ENCODE peak calls at places on chromosomes 6 and 20, in seven cellular contexts. D is AG09319, O is sigmoid colon, T is heart right ventricle, B is foreskin fibroblast, H is pancreas, Y is GM20000. I is an unnamed sample.

GRCh38 chr6:170082531-170083187 is 208.2 kb downstream of the DLL1 start:
- DNase-seq in T (peak), D (no peak), H (no peak), O (no peak), B (no peak), Y (no peak), I (no peak)

GRCh38 chr6:6893701-6894100 is 214.1 kb upstream of the RREB1 start:
- DNase-seq in O (no peak), H (no peak), B (no peak), T (no peak), Y (no peak), D (no peak), I (no peak)

GRCh38 chr20:1301031-1301529 is 27.9 kb downstream of the SDCBP2 start:
- DNase-seq in D (no peak), O (peak), B (peak), H (no peak), Y (no peak), T (no peak), I (peak)

GRCh38 chr20:47295921-47296426 is 60.5 kb downstream of the ZMYND8 start:
- DNase-seq in D (no peak), T (no peak), B (no peak), H (no peak), O (no peak), Y (no peak), I (peak)

GRCh38 chr20:17533396-17533795 is 2.2 kb upstream of the BFSP1 start:
- DNase-seq in T (no peak), O (no peak), D (no peak), H (no peak), Y (peak), B (peak), I (peak)

GRCh38 chr6:166145751-166146150 is 21.9 kb downstream of the TBXT start:
- DNase-seq in B (no peak), H (no peak), Y (no peak), D (no peak), T (no peak), O (no peak), I (no peak)

GRCh38 chr6:122347251-122347650 is 52.2 kb upstream of the HSF2 start:
- DNase-seq in B (no peak), O (no peak), H (no peak), T (no peak), Y (no peak), D (no peak), I (no peak)

GRCh38 chr6:27775796-27776184 is 136.4 kb downstream of the OR2B2 start:
- DNase-seq in O (no peak), T (no peak), D (no peak), H (no peak), B (no peak), Y (no peak), I (no peak)

GRCh38 chr20:24935140-24935539 is 13.9 kb upstream of the CST7 start:
- DNase-seq in B (no peak), O (peak), D (no peak), T (no peak), H (peak), Y (no peak), I (no peak)

GRCh38 chr20:36149469-36149868 is 5.1 kb upstream of the EPB41L1 start:
- DNase-seq in H (no peak), D (no peak), B (no peak), O (no peak), Y (no peak), T (peak), I (no peak)

GRCh38 chr6:73586416-73586974 is 65.7 kb upstream of the EEF1A1 start:
- DNase-seq in D (no peak), T (no peak), O (no peak), Y (no peak), B (peak), H (no peak), I (peak)

GRCh38 chr20:49199729-49200293 is 11.7 kb upstream of the STAU1 start:
- DNase-seq in T (no peak), Y (no peak), D (no peak), H (no peak), B (no peak), O (peak), I (no peak)

GRCh38 chr20:62244644-62245108 is 6.4 kb downstream of the OSBPL2 start:
- DNase-seq in H (peak), O (no peak), Y (no peak), T (no peak), B (no peak), D (no peak), I (no peak)

GRCh38 chr6:13384506-13384905 is 56.2 kb upstream of the TBC1D7 start:
- DNase-seq in H (no peak), B (no peak), D (no peak), Y (no peak), O (no peak), T (no peak), I (no peak)

GRCh38 chr6:13711384-13711725 is 280 bp downstream of the RANBP9 start:
- DNase-seq in B (no peak), Y (no peak), D (no peak), H (no peak), T (no peak), O (no peak), I (no peak)

GRCh38 chr20:38628580-38629470 is 27.2 kb downstream of the ARHGAP40 start:
- DNase-seq in T (no peak), O (no peak), Y (no peak), B (no peak), D (no peak), H (no peak), I (no peak)

GRCh38 chr6:111200823-111201134 is 113.5 kb downstream of the SLC16A10 start:
- DNase-seq in Y (no peak), B (no peak), O (no peak), D (no peak), H (no peak), T (no peak), I (no peak)

GRCh38 chr20:58135441-58136170 is 92.8 kb downstream of the ANKRD60 start:
- DNase-seq in O (peak), D (no peak), Y (no peak), H (no peak), B (no peak), T (no peak), I (no peak)

GRCh38 chr6:65182681-65183080 is 524.3 kb downstream of the EYS start:
- DNase-seq in B (no peak), H (peak), Y (no peak), T (no peak), D (no peak), O (no peak), I (peak)

GRCh38 chr6:158892266-158892665 is 73.1 kb upstream of the EZR start:
- DNase-seq in Y (no peak), B (no peak), T (no peak), H (no peak), D (no peak), O (no peak), I (no peak)

GRCh38 chr6:92989656-92990055 is 429.7 kb downstream of the EPHA7 start:
- DNase-seq in O (no peak), T (no peak), H (no peak), D (no peak), B (no peak), Y (no peak), I (peak)

GRCh38 chr20:44309763-44310663 is 989 bp downstream of the FITM2 start:
- DNase-seq in D (peak), B (peak), Y (no peak), T (peak), O (no peak), H (no peak), I (peak)

GRCh38 chr20:14114049-14114448 is 118.7 kb downstream of the MACROD2 start:
- DNase-seq in O (no peak), D (no peak), T (no peak), Y (no peak), H (no peak), B (no peak), I (no peak)

GRCh38 chr6:110491644-110492317 is 15.4 kb upstream of the SLC22A16 start:
- DNase-seq in T (no peak), O (no peak), H (no peak), Y (no peak), B (peak), D (no peak), I (peak)

GRCh38 chr6:2434116-2434515 is 188.7 kb upstream of the GMDS start:
- DNase-seq in T (no peak), D (no peak), Y (no peak), O (no peak), B (no peak), H (no peak), I (no peak)

GRCh38 chr6:34521463-34522288 is 34.5 kb downstream of the SPDEF start:
- DNase-seq in H (no peak), D (no peak), T (no peak), O (no peak), Y (no peak), B (no peak), I (no peak)

GRCh38 chr6:108454356-108454755 is 106.4 kb upstream of the FOXO3 start:
- DNase-seq in T (no peak), H (no peak), O (no peak), B (no peak), Y (no peak), D (no peak), I (no peak)

GRCh38 chr6:123022980-123023379 is 26.9 kb downstream of the CLVS2 start:
- DNase-seq in O (no peak), H (no peak), B (no peak), Y (no peak), D (no peak), T (no peak), I (peak)

GRCh38 chr6:108714012-108714773 is 134.0 kb upstream of the ARMC2 start:
- DNase-seq in H (no peak), B (peak), O (peak), Y (no peak), T (peak), D (no peak), I (peak)

GRCh38 chr6:169866668-169867521 is 115.5 kb downstream of the ERMARD start:
- DNase-seq in Y (no peak), B (no peak), T (no peak), H (no peak), D (no peak), O (peak), I (no peak)

GRCh38 chr20:41072099-41072798 is 43.6 kb downstream of the TOP1 start:
- DNase-seq in T (peak), H (no peak), O (no peak), D (peak), Y (no peak), B (peak), I (peak)

GRCh38 chr6:114520976-114521375 is 178.2 kb upstream of the HS3ST5 start:
- DNase-seq in O (no peak), H (no peak), T (no peak), D (no peak), Y (no peak), B (no peak), I (no peak)

GRCh38 chr6:4797590-4797989 is 21.4 kb downstream of the CDYL start:
- DNase-seq in O (no peak), D (no peak), T (no peak), H (no peak), B (no peak), Y (no peak), I (no peak)

GRCh38 chr6:169800668-169801395 is 49.4 kb downstream of the ERMARD start:
- DNase-seq in T (no peak), O (no peak), D (no peak), B (peak), Y (no peak), H (peak), I (peak)

GRCh38 chr6:157151989-157152388 is 171.3 kb downstream of the TMEM242 start:
- DNase-seq in D (peak), H (no peak), O (no peak), T (no peak), B (peak), Y (no peak), I (peak)

GRCh38 chr6:108737594-108738546 is 110.4 kb upstream of the ARMC2 start:
- DNase-seq in D (peak), H (no peak), Y (no peak), O (peak), T (peak), B (peak), I (peak)

GRCh38 chr20:438581-439469 is 23.5 kb downstream of the TBC1D20 start:
- DNase-seq in D (no peak), T (no peak), O (no peak), B (no peak), H (no peak), Y (no peak), I (no peak)

GRCh38 chr20:46031014-46031569 is 2.1 kb downstream of the SLC12A5 start:
- DNase-seq in D (no peak), Y (peak), T (no peak), B (no peak), H (no peak), O (no peak), I (no peak)

GRCh38 chr6:144104898-144105487 is 9.6 kb upstream of the SF3B5 start:
- DNase-seq in Y (peak), O (no peak), B (peak), D (peak), H (peak), T (peak), I (peak)

GRCh38 chr6:154715449-154715848 is 17.8 kb upstream of the SCAF8 start:
- DNase-seq in D (no peak), Y (no peak), T (no peak), H (no peak), B (no peak), O (no peak), I (no peak)
- TF ChIP-seq CTCF in D (no peak), Y (no peak), T (no peak), H (no peak), B (no peak), O (no peak), I (no peak)

GRCh38 chr6:129368970-129369369 is 341.0 kb downstream of the ARHGAP18 start:
- DNase-seq in T (no peak), O (no peak), B (no peak), D (no peak), H (no peak), Y (no peak), I (no peak)

GRCh38 chr6:129368076-129368475 is 341.9 kb downstream of the ARHGAP18 start:
- DNase-seq in D (no peak), H (no peak), T (no peak), B (no peak), Y (no peak), O (no peak), I (no peak)

GRCh38 chr6:129364767-129365166 is 345.2 kb downstream of the ARHGAP18 start:
- DNase-seq in D (no peak), T (no peak), B (no peak), H (no peak), Y (no peak), O (no peak), I (no peak)

GRCh38 chr6:129369737-129370136 is 340.2 kb downstream of the ARHGAP18 start:
- DNase-seq in O (no peak), T (no peak), B (no peak), Y (no peak), H (no peak), D (no peak), I (peak)

DNA sequence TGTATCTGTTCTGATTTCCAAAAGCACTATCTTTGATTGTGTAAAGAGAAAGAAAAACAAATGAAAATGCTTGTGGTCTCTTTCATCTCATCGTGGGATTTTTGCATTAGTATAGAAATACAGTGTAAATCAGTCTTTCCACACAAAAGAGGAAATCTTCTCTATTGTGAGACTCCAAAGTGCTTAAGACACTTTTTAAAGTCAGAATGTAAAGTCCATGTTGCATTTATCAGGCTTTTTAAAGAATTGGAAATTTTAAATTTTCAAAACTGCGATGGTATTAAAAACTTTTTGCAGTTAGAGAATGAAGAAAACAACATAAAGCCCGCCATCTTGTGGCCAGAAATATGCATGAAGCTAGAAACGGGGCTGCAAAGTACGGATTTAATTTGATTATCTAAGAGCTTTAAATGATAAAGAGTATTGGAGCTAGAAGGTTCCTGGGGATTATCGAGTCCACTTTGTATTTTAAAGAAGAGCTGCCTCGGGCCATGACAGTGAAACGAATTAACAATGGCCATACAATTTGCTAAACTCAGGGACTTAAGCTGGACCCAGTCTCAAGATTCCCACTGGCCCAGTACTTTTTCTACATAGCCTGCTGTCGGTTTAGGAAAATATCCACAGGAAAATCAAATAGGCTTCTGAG is 339.6 kb downstream of the ARHGAP18 start:
- DNase-seq in D (no peak), B (peak), H (no peak), Y (peak), T (peak), O (no peak), I (peak)
- TF ChIP-seq CTCF in D (peak), B (peak), H (peak), Y (peak), T (peak), O (peak), I (peak)

GRCh38 chr6:15512126-15512525 is 150.7 kb downstream of the DTNBP1 start:
- DNase-seq in D (no peak), Y (no peak), O (no peak), H (no peak), B (no peak), T (peak), I (no peak)
- TF ChIP-seq CTCF in D (peak), Y (no peak), O (no peak), H (no peak), B (no peak), T (peak), I (no peak)

GRCh38 chr6:117602151-117602898 is at the start of gene GOPC:
- DNase-seq in B (peak), D (peak), H (peak), T (peak), O (peak), Y (peak), I (peak)
- TF ChIP-seq CTCF in B (no peak), D (peak), H (no peak), T (peak), O (no peak), Y (peak), I (no peak)

GRCh38 chr6:42821341-42821668 is 39.5 kb downstream of the BICRAL start:
- DNase-seq in H (no peak), O (no peak), B (no peak), T (no peak), D (no peak), Y (no peak), I (no peak)

GRCh38 chr6:42821846-42822245 is 40.0 kb downstream of the BICRAL start:
- DNase-seq in B (no peak), T (no peak), Y (no peak), D (no peak), O (no peak), H (no peak), I (peak)

GRCh38 chr6:42820509-42821340 is 38.9 kb downstream of the BICRAL start:
- DNase-seq in Y (no peak), H (no peak), T (peak), O (peak), B (no peak), D (no peak), I (peak)

GRCh38 chr6:42818878-42819277 is 37.0 kb downstream of the BICRAL start:
- DNase-seq in D (no peak), T (no peak), Y (no peak), B (no peak), H (no peak), O (no peak), I (no peak)

DNA sequence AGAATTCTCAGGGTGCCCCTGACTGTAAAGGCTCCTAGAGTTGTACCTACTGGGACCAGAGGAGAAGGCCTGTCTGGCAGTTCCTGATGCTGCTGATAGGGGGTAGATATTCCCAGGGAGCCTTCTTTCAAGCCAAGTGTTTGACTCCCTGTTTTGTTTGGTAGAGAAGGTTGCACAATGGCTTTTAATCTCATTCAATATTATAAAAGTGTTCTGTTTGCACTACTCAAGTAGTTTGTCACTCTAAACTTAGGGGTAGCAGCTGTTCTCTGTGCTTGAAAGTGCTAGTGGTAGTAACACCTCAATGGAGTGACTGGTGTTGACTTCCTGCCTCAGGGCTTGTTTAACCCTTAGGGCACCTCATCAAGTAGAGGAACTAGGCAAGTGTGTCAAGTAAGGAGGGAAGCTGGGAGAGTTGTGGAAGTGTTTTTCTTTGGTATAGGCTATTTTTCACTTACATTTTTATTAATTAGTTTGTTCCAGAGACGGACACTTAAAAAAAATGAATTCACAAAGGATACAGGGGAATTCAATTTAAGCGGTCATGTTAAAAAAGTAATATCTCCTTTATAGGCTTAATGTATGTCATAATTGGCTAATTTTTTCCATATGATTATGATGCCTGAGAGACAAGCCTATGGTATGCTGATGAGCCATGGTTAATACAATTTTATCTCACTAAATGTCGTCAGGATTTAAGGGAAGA is 38.1 kb downstream of the BICRAL start:
- DNase-seq in D (no peak), H (no peak), O (no peak), T (no peak), Y (no peak), B (no peak), I (peak)
- TF ChIP-seq CTCF in D (peak), H (no peak), O (no peak), T (peak), Y (no peak), B (peak), I (peak)

DNA sequence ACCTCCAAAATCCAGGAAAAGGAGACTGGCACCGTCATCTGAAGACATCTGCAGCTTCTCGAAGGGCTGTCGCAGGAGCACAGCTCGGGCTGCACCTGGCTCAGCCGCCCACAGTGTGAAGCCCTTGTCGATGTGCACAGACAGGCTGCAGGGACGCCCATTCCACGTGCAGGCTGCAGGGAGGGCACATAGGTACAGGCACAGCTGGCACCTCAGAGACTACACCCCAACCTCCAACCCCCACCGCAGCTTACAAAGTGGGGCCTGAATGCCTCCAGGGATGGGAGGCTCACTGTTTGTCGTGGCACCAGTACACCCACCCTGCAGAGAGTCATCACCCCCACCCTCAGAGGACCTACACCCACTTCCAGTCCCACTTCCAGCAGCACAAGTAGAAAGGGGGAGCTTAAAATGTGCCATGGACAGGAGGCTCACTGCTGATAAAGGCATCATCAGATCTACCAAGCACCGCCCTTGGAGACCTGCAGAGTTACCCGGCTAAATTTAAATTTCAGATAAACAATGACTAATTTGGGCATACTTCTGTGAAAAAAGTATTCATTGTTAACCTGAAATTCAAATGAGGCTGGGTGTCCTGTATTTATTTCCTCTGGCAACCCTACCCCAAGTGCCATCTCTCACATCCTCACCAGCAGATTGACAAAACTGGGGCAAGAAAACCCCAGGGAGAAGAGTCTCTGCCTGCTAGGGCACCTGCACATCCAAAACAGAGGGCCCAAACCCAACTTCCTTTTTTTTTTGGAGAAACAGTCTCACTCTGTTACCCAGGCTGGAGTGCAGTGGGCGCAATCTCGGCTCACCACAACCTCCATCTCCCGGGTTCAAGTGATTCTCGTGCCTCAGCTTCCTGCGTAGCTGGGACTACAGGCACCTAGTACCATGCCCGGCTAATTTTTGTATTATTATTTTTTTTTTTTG is 7.7 kb upstream of the CDK5RAP1 start:
- DNase-seq in D (no peak), B (no peak), O (no peak), Y (no peak), H (no peak), T (no peak), I (no peak)
- TF ChIP-seq CTCF in D (no peak), B (no peak), O (no peak), Y (no peak), H (no peak), T (no peak), I (no peak)

I was measured in cardiac fibroblast.